ENCODE peak calls at places on chromosomes 3 and 15, in nine cellular contexts. S is IMR-90, J is uterus, Y is heart left ventricle, W is sigmoid colon, L is breast epithelium, O is GM12892, C is H54, B is transverse colon. U is an unnamed sample.

GRCh38 chr15:91302588-91303439 is 202.8 kb downstream of the SV2B start:
- DNase-seq in S (peak), J (peak), Y (peak), W (no peak), L (no peak), O (peak), C (peak), B (peak), U (peak)

GRCh38 chr3:67516496-67516895 is 137.9 kb downstream of the SUCLG2 start:
- DNase-seq in S (no peak), J (no peak), Y (no peak), W (no peak), L (no peak), O (no peak), C (no peak), B (no peak), U (no peak)

GRCh38 chr3:87120850-87121249 is 106.3 kb upstream of the CHMP2B start:
- DNase-seq in S (no peak), J (no peak), Y (no peak), W (no peak), L (no peak), O (no peak), C (no peak), B (no peak), U (no peak)

GRCh38 chr15:63107895-63108546 is 13.6 kb upstream of the LACTB start:
- DNase-seq in S (peak), J (no peak), Y (no peak), W (no peak), L (no peak), O (no peak), C (peak), B (peak), U (no peak)

GRCh38 chr3:37628711-37629301 is 232.9 kb upstream of the CTDSPL start:
- DNase-seq in S (peak), J (peak), Y (no peak), W (peak), L (no peak), O (no peak), C (no peak), B (peak), U (no peak)

GRCh38 chr15:84598250-84598649 is 2.6 kb upstream of the ZSCAN2 start:
- DNase-seq in S (peak), J (peak), Y (no peak), W (no peak), L (no peak), O (no peak), C (no peak), B (no peak), U (no peak)

GRCh38 chr3:38168151-38168987 is 3.0 kb downstream of the OXSR1 start:
- DNase-seq in S (peak), J (no peak), Y (no peak), W (no peak), L (no peak), O (no peak), C (no peak), B (no peak), U (no peak)

GRCh38 chr15:67116742-67117141 is 51.3 kb downstream of the SMAD3 start:
- DNase-seq in S (peak), J (no peak), Y (no peak), W (no peak), L (no peak), O (no peak), C (no peak), B (no peak), U (no peak)

GRCh38 chr15:67064607-67065530 is 533 bp upstream of the SMAD3 start:
- DNase-seq in S (no peak), J (peak), Y (no peak), W (peak), L (peak), O (no peak), C (no peak), B (peak), U (peak)

GRCh38 chr15:57033715-57034439 is 115.4 kb downstream of the TCF12 start:
- DNase-seq in S (no peak), J (no peak), Y (no peak), W (no peak), L (no peak), O (no peak), C (no peak), B (no peak), U (no peak)

GRCh38 chr3:194633349-194634004 is at the start of gene TMEM44:
- DNase-seq in S (peak), J (peak), Y (peak), W (peak), L (peak), O (peak), C (peak), B (peak), U (peak)
- TF ChIP-seq POLR2A in S (peak), J (no peak), Y (peak), W (peak), L (no peak), O (peak), C (peak), B (peak), U (peak)

GRCh38 chr3:149634072-149634471 is 23.8 kb downstream of the WWTR1 start:
- DNase-seq in S (no peak), J (no peak), Y (no peak), W (no peak), L (no peak), O (no peak), C (no peak), B (no peak), U (no peak)
- TF ChIP-seq POLR2A in S (no peak), J (no peak), Y (no peak), W (no peak), L (no peak), O (no peak), C (no peak), B (no peak), U (no peak)

GRCh38 chr3:4492240-4493007 is 724 bp upstream of the ITPR1 start:
- DNase-seq in S (peak), J (peak), Y (peak), W (peak), L (peak), O (no peak), C (peak), B (peak), U (peak)
- TF ChIP-seq POLR2A in S (no peak), J (peak), Y (no peak), W (no peak), L (no peak), O (no peak), C (no peak), B (no peak), U (no peak)

DNA sequence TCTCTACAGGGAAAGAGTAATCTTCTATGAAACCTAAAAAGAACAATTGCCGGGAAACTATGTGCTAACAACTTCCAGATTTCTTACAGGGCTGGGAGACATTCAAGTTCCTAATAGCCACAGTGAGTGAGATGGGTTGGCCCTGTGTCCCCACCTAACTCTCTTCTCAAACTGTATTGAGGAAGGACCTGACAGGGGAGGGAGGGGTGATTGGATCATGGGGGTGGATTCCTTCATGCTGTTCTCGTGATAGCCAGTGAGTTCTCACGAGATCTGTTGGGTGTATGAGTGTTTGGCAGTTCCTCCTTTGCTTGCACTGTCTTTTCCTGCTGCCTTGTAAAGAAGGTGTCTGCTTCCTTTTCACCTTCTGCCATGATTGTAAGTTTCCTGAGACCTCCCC is 958.7 kb downstream of the AGBL1 start:
- DNase-seq in S (no peak), J (no peak), Y (no peak), W (no peak), L (no peak), O (no peak), C (no peak), B (no peak), U (no peak)
- TF ChIP-seq POLR2A in S (no peak), J (no peak), Y (no peak), W (no peak), L (no peak), O (no peak), C (no peak), B (no peak), U (no peak)